ENCODE peak calls at places on chromosome 16, in five cellular contexts. One of them, this sample, is unnamed.

GRCh38 chr16:471353-472198 is 46.1 kb downstream of the RAB11FIP3 start:
- DNase-seq in CD8-positive, alpha-beta T cell: no peak
- DNase-seq in cardiac muscle cell: no peak
- DNase-seq in naive thymus-derived CD4-positive, alpha-beta T cell: no peak
- DNase-seq in neuronal stem cell: peak; percentile 45
- DNase-seq in this sample: no peak

GRCh38 chr16:56411123-56411522 is 14.2 kb downstream of the AMFR start:
- DNase-seq in naive thymus-derived CD4-positive, alpha-beta T cell: no peak
- DNase-seq in CD8-positive, alpha-beta T cell: no peak
- DNase-seq in cardiac muscle cell: no peak
- DNase-seq in neuronal stem cell: no peak
- DNase-seq in this sample: no peak

GRCh38 chr16:26078971-26079370 is 387.2 kb downstream of the HS3ST4 start:
- DNase-seq in cardiac muscle cell: no peak
- DNase-seq in neuronal stem cell: no peak
- DNase-seq in CD8-positive, alpha-beta T cell: no peak
- DNase-seq in naive thymus-derived CD4-positive, alpha-beta T cell: no peak
- DNase-seq in this sample: no peak

GRCh38 chr16:340370-341091 is 12.0 kb downstream of the AXIN1 start:
- DNase-seq in cardiac muscle cell: no peak
- DNase-seq in naive thymus-derived CD4-positive, alpha-beta T cell: no peak
- DNase-seq in CD8-positive, alpha-beta T cell: no peak
- DNase-seq in neuronal stem cell: no peak
- DNase-seq in this sample: no peak

GRCh38 chr16:60922920-60923319 is 1113.3 kb downstream of the CDH8 start:
- DNase-seq in neuronal stem cell: no peak
- DNase-seq in cardiac muscle cell: no peak
- DNase-seq in naive thymus-derived CD4-positive, alpha-beta T cell: no peak
- DNase-seq in CD8-positive, alpha-beta T cell: no peak
- DNase-seq in this sample: no peak

GRCh38 chr16:17452931-17453330 is 17.8 kb downstream of the XYLT1 start:
- DNase-seq in cardiac muscle cell: no peak
- DNase-seq in neuronal stem cell: no peak
- DNase-seq in naive thymus-derived CD4-positive, alpha-beta T cell: no peak
- DNase-seq in CD8-positive, alpha-beta T cell: no peak
- DNase-seq in this sample: no peak

GRCh38 chr16:1002399-1003161 is 21.0 kb downstream of the SOX8 start:
- DNase-seq in cardiac muscle cell: peak; percentile 87
- DNase-seq in CD8-positive, alpha-beta T cell: peak; percentile 76
- DNase-seq in neuronal stem cell: no peak
- DNase-seq in naive thymus-derived CD4-positive, alpha-beta T cell: peak; percentile 30
- DNase-seq in this sample: no peak

GRCh38 chr16:24309222-24309905 is 53.2 kb downstream of the CACNG3 start:
- DNase-seq in naive thymus-derived CD4-positive, alpha-beta T cell: no peak
- DNase-seq in cardiac muscle cell: peak; percentile 33
- DNase-seq in neuronal stem cell: no peak
- DNase-seq in CD8-positive, alpha-beta T cell: no peak
- DNase-seq in this sample: no peak

GRCh38 chr16:546909-547770 is 13.1 kb upstream of the PRR35 start:
- DNase-seq in cardiac muscle cell: peak; percentile 42
- DNase-seq in neuronal stem cell: no peak
- DNase-seq in CD8-positive, alpha-beta T cell: peak; percentile 58
- DNase-seq in naive thymus-derived CD4-positive, alpha-beta T cell: peak; percentile 37
- DNase-seq in this sample: peak; percentile 49

GRCh38 chr16:24992696-24993095 is 22.5 kb downstream of the ARHGAP17 start:
- DNase-seq in cardiac muscle cell: no peak
- DNase-seq in neuronal stem cell: no peak
- DNase-seq in naive thymus-derived CD4-positive, alpha-beta T cell: no peak
- DNase-seq in CD8-positive, alpha-beta T cell: no peak
- DNase-seq in this sample: no peak

GRCh38 chr16:12323007-12323699 is 346.6 kb downstream of the SNX29 start:
- DNase-seq in neuronal stem cell: no peak
- DNase-seq in naive thymus-derived CD4-positive, alpha-beta T cell: no peak
- DNase-seq in CD8-positive, alpha-beta T cell: peak; percentile 18
- DNase-seq in cardiac muscle cell: no peak
- DNase-seq in this sample: no peak

GRCh38 chr16:78307824-78308528 is 208.5 kb downstream of the WWOX start:
- DNase-seq in naive thymus-derived CD4-positive, alpha-beta T cell: no peak
- DNase-seq in neuronal stem cell: no peak
- DNase-seq in cardiac muscle cell: no peak
- DNase-seq in CD8-positive, alpha-beta T cell: no peak
- DNase-seq in this sample: no peak

GRCh38 chr16:69253796-69254426 is 57.2 kb upstream of the VPS4A start:
- DNase-seq in CD8-positive, alpha-beta T cell: no peak
- DNase-seq in naive thymus-derived CD4-positive, alpha-beta T cell: no peak
- DNase-seq in cardiac muscle cell: peak; percentile 31
- DNase-seq in neuronal stem cell: no peak
- DNase-seq in this sample: no peak

GRCh38 chr16:17301184-17301583 is 169.6 kb downstream of the XYLT1 start:
- DNase-seq in neuronal stem cell: no peak
- DNase-seq in cardiac muscle cell: no peak
- DNase-seq in naive thymus-derived CD4-positive, alpha-beta T cell: no peak
- DNase-seq in CD8-positive, alpha-beta T cell: no peak
- DNase-seq in this sample: no peak

GRCh38 chr16:89466920-89467319 is 23.4 kb downstream of the ANKRD11 start:
- DNase-seq in naive thymus-derived CD4-positive, alpha-beta T cell: no peak
- DNase-seq in neuronal stem cell: no peak
- DNase-seq in cardiac muscle cell: no peak
- DNase-seq in CD8-positive, alpha-beta T cell: no peak
- DNase-seq in this sample: no peak

GRCh38 chr16:25151996-25152395 is 40.5 kb downstream of the LCMT1 start:
- DNase-seq in naive thymus-derived CD4-positive, alpha-beta T cell: no peak
- DNase-seq in CD8-positive, alpha-beta T cell: no peak
- DNase-seq in neuronal stem cell: no peak
- DNase-seq in cardiac muscle cell: peak; percentile 34
- DNase-seq in this sample: no peak

GRCh38 chr16:525520-526180 is 1.9 kb upstream of the CAPN15 start:
- DNase-seq in naive thymus-derived CD4-positive, alpha-beta T cell: peak; percentile 26
- DNase-seq in CD8-positive, alpha-beta T cell: peak; percentile 57
- DNase-seq in cardiac muscle cell: peak; percentile 68
- DNase-seq in neuronal stem cell: no peak
- DNase-seq in this sample: peak; percentile 79

GRCh38 chr16:87178177-87178863 is 138.9 kb downstream of the C16orf95 start:
- DNase-seq in neuronal stem cell: no peak
- DNase-seq in cardiac muscle cell: peak; percentile 49
- DNase-seq in naive thymus-derived CD4-positive, alpha-beta T cell: no peak
- DNase-seq in CD8-positive, alpha-beta T cell: no peak
- DNase-seq in this sample: no peak

GRCh38 chr16:11071829-11072228 is 127.5 kb downstream of the CLEC16A start:
- DNase-seq in neuronal stem cell: no peak
- DNase-seq in naive thymus-derived CD4-positive, alpha-beta T cell: no peak
- DNase-seq in cardiac muscle cell: no peak
- DNase-seq in CD8-positive, alpha-beta T cell: no peak
- DNase-seq in this sample: peak; percentile 7

GRCh38 chr16:77788196-77789084 is at the start of gene VAT1L:
- DNase-seq in CD8-positive, alpha-beta T cell: no peak
- DNase-seq in cardiac muscle cell: peak; percentile 53
- DNase-seq in naive thymus-derived CD4-positive, alpha-beta T cell: no peak
- DNase-seq in neuronal stem cell: peak; percentile 57
- DNase-seq in this sample: no peak

GRCh38 chr16:569445-570254 is at the start of gene PIGQ:
- DNase-seq in neuronal stem cell: peak; percentile 74
- DNase-seq in CD8-positive, alpha-beta T cell: peak; percentile 59
- DNase-seq in cardiac muscle cell: peak; percentile 69
- DNase-seq in naive thymus-derived CD4-positive, alpha-beta T cell: peak; percentile 58
- DNase-seq in this sample: peak; percentile 66

GRCh38 chr16:68473358-68474064 is 25.2 kb upstream of the SMPD3 start:
- DNase-seq in cardiac muscle cell: no peak
- DNase-seq in CD8-positive, alpha-beta T cell: no peak
- DNase-seq in neuronal stem cell: no peak
- DNase-seq in naive thymus-derived CD4-positive, alpha-beta T cell: no peak
- DNase-seq in this sample: peak; percentile 79

GRCh38 chr16:1416521-1416941 is 2.0 kb upstream of the UNKL start:
- DNase-seq in neuronal stem cell: no peak
- DNase-seq in naive thymus-derived CD4-positive, alpha-beta T cell: no peak
- DNase-seq in CD8-positive, alpha-beta T cell: no peak
- DNase-seq in cardiac muscle cell: no peak
- DNase-seq in this sample: no peak

GRCh38 chr16:59116744-59117143 is 382.6 kb upstream of the GOT2 start:
- DNase-seq in neuronal stem cell: no peak
- DNase-seq in cardiac muscle cell: no peak
- DNase-seq in naive thymus-derived CD4-positive, alpha-beta T cell: no peak
- DNase-seq in CD8-positive, alpha-beta T cell: no peak
- DNase-seq in this sample: no peak

GRCh38 chr16:21070564-21070963 is 80.1 kb downstream of the DNAH3 start:
- DNase-seq in cardiac muscle cell: no peak
- DNase-seq in naive thymus-derived CD4-positive, alpha-beta T cell: no peak
- DNase-seq in CD8-positive, alpha-beta T cell: no peak
- DNase-seq in neuronal stem cell: no peak
- DNase-seq in this sample: no peak

GRCh38 chr16:4787627-4788482 is at the start of gene SEPTIN12:
- DNase-seq in cardiac muscle cell: no peak
- DNase-seq in naive thymus-derived CD4-positive, alpha-beta T cell: no peak
- DNase-seq in CD8-positive, alpha-beta T cell: no peak
- DNase-seq in neuronal stem cell: no peak
- DNase-seq in this sample: no peak

GRCh38 chr16:9075299-9076071 is 16.0 kb upstream of the HAPSTR1 start:
- DNase-seq in naive thymus-derived CD4-positive, alpha-beta T cell: no peak
- DNase-seq in CD8-positive, alpha-beta T cell: no peak
- DNase-seq in neuronal stem cell: no peak
- DNase-seq in cardiac muscle cell: no peak
- DNase-seq in this sample: no peak

GRCh38 chr16:62503073-62503472 is 466.8 kb upstream of the CDH8 start:
- DNase-seq in neuronal stem cell: no peak
- DNase-seq in CD8-positive, alpha-beta T cell: no peak
- DNase-seq in cardiac muscle cell: no peak
- DNase-seq in naive thymus-derived CD4-positive, alpha-beta T cell: no peak
- DNase-seq in this sample: no peak

GRCh38 chr16:88284626-88285513 is 97.9 kb upstream of the ZNF469 start:
- DNase-seq in naive thymus-derived CD4-positive, alpha-beta T cell: no peak
- DNase-seq in cardiac muscle cell: no peak
- DNase-seq in CD8-positive, alpha-beta T cell: no peak
- DNase-seq in neuronal stem cell: no peak
- DNase-seq in this sample: no peak

GRCh38 chr16:48560692-48561091 is 49.3 kb downstream of the N4BP1 start:
- DNase-seq in naive thymus-derived CD4-positive, alpha-beta T cell: no peak
- DNase-seq in cardiac muscle cell: no peak
- DNase-seq in neuronal stem cell: no peak
- DNase-seq in CD8-positive, alpha-beta T cell: no peak
- DNase-seq in this sample: no peak
- H3K4me1 ChIP-seq in naive thymus-derived CD4-positive, alpha-beta T cell: peaks cover 18% of the 10 kb centered on the region
- H3K4me1 ChIP-seq in cardiac muscle cell: peaks cover 28% of the 10 kb centered on the region
- H3K4me1 ChIP-seq in neuronal stem cell: peaks cover 17% of the 10 kb centered on the region
- H3K4me1 ChIP-seq in CD8-positive, alpha-beta T cell: peaks cover 40% of the 10 kb centered on the region
- H3K4me1 ChIP-seq in this sample: no peaks in the 10 kb centered on the region

DNA sequence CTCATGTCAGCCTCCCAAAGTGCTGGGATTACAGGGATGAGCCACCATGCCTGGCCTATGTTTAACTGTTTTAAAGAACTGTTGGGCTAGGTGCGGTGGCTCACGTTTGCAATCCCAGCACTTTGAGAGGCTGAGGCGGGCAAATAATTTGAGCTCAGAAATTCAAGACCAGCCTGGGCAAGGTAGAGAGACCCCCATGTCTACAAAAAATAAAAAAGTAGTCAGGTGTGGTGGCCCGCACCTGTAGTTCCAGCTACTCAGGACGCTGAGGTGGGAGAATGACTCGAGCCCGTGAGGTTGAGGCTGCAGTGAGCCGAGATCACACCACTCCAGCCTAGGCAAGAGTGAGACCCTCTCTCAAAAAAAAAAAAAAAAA is 1.9 kb upstream of the ITGAL start:
- DNase-seq in cardiac muscle cell: no peak
- DNase-seq in naive thymus-derived CD4-positive, alpha-beta T cell: no peak
- DNase-seq in neuronal stem cell: no peak
- DNase-seq in CD8-positive, alpha-beta T cell: no peak
- DNase-seq in this sample: no peak
- H3K4me1 ChIP-seq in cardiac muscle cell: no peaks in the 10 kb centered on the region
- H3K4me1 ChIP-seq in naive thymus-derived CD4-positive, alpha-beta T cell: peaks cover 42% of the 10 kb centered on the region
- H3K4me1 ChIP-seq in neuronal stem cell: no peaks in the 10 kb centered on the region
- H3K4me1 ChIP-seq in CD8-positive, alpha-beta T cell: peaks cover 67% of the 10 kb centered on the region
- H3K4me1 ChIP-seq in this sample: no peaks in the 10 kb centered on the region

DNA sequence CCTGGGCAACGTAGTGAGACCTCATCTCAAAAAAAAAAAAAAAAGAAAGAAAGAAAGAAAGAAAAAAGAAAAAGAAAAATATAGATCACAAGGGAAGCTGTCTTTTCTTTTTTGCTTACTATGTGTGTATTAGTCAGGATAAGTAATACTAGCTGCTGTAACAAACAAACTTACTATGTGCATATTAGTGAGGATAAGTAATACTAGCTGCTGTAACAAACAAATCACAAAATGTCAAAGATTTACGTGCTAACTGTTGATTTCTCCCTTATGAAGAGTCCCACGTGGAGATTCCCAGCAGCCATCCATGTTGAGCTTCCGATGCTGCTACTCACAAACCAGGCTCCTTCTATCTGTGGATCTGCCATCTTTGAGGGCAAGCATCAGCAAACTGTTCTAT is 31.7 kb upstream of the KDM8 start:
- DNase-seq in naive thymus-derived CD4-positive, alpha-beta T cell: no peak
- DNase-seq in neuronal stem cell: no peak
- DNase-seq in cardiac muscle cell: no peak
- DNase-seq in CD8-positive, alpha-beta T cell: no peak
- DNase-seq in this sample: no peak
- H3K4me1 ChIP-seq in naive thymus-derived CD4-positive, alpha-beta T cell: peaks cover 58% of the 10 kb centered on the region
- H3K4me1 ChIP-seq in neuronal stem cell: no peaks in the 10 kb centered on the region
- H3K4me1 ChIP-seq in cardiac muscle cell: no peaks in the 10 kb centered on the region
- H3K4me1 ChIP-seq in CD8-positive, alpha-beta T cell: peaks cover 67% of the 10 kb centered on the region
- H3K4me1 ChIP-seq in this sample: no peaks in the 10 kb centered on the region

GRCh38 chr16:30090607-30091332 is 954 bp downstream of the TBX6 start:
- DNase-seq in naive thymus-derived CD4-positive, alpha-beta T cell: peak; percentile 31
- DNase-seq in CD8-positive, alpha-beta T cell: no peak
- DNase-seq in cardiac muscle cell: no peak
- DNase-seq in neuronal stem cell: no peak
- DNase-seq in this sample: no peak
- H3K4me1 ChIP-seq in naive thymus-derived CD4-positive, alpha-beta T cell: peaks cover 29% of the 10 kb centered on the region
- H3K4me1 ChIP-seq in CD8-positive, alpha-beta T cell: peaks cover 55% of the 10 kb centered on the region
- H3K4me1 ChIP-seq in cardiac muscle cell: peaks cover 5% of the 10 kb centered on the region
- H3K4me1 ChIP-seq in neuronal stem cell: peaks cover 20% of the 10 kb centered on the region
- H3K4me1 ChIP-seq in this sample: peaks cover 42% of the 10 kb centered on the region

DNA sequence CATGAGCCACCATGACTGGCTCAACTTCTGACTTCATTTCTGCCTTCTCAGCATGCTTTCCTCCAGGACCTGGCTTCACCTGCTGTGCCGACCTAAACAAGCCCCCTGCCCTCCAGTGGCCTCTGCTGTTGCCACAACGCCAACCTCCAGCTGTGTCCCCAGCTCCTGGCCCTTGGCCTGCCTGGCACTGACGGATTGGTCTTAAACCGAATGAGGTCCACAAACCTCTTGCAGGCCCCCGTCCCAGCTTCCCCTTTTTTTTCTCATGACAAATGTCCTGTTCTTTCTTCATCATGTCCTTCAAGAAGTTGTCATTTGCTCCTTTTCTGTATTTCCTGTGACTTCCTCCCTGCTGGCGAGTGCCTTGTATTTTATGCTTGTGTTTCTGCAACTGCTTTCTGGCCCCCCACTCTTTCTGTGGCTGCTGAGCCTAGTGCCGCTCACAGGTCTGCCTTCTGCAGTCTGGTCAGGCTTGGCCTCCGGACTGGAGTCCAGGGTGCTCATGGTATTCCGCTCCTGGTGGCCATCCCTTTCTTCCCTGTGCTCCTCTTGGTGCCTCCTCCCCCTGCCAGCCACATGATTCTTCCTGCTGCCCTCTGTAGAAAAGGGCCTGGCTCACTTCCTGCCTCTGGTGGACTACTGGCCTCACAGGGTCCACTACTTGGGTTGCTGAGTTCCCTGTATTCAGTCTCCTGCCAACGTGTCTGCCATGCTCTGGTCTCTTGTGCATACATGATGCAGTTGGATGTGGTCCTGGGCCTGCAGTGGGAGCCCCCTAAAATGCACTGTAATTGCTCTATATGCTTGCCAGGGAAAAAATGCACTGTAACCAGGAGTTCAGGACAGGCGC is 2.9 kb downstream of the ATP6V0C start:
- DNase-seq in neuronal stem cell: no peak
- DNase-seq in CD8-positive, alpha-beta T cell: no peak
- DNase-seq in naive thymus-derived CD4-positive, alpha-beta T cell: no peak
- DNase-seq in cardiac muscle cell: no peak
- DNase-seq in this sample: no peak
- H3K4me1 ChIP-seq in neuronal stem cell: peaks cover 26% of the 10 kb centered on the region
- H3K4me1 ChIP-seq in CD8-positive, alpha-beta T cell: peaks cover 68% of the 10 kb centered on the region
- H3K4me1 ChIP-seq in naive thymus-derived CD4-positive, alpha-beta T cell: peaks cover 39% of the 10 kb centered on the region
- H3K4me1 ChIP-seq in cardiac muscle cell: peaks cover 26% of the 10 kb centered on the region
- H3K4me1 ChIP-seq in this sample: peaks cover 77% of the 10 kb centered on the region

This sample was measured in Peyer's patch.